ENCODE peak calls at places on chromosomes 1 and 21, in nine cellular contexts. N is GM23248, G is PC-3, X is MM.1S, W is OCI-LY7, E is SK-N-SH, Z is hepatocyte, Q is GM23338, J is HCT116. P is an unnamed sample.

GRCh38 chr1:86430376-86430775 is 6.4 kb downstream of the CLCA2 start:
- DNase-seq in N (peak; percentile 15), G (peak; percentile 77), X (no peak), W (no peak), E (no peak), Z (no peak), Q (no peak), J (no peak), P (no peak)

GRCh38 chr1:91619881-91620280 is 119.2 kb downstream of the CDC7 start:
- DNase-seq in N (peak; percentile 60), G (no peak), X (no peak), W (no peak), E (no peak), Z (no peak), Q (no peak), J (no peak), P (no peak)

GRCh38 chr1:181112071-181112929 is 23.8 kb downstream of the IER5 start:
- DNase-seq in N (peak; percentile 99), G (peak; percentile 97), X (no peak), W (no peak), E (no peak), Z (peak; percentile 86), Q (no peak), J (peak; percentile 96), P (no peak)

GRCh38 chr1:63367218-63368103 is at the start of gene ALG6:
- DNase-seq in N (peak; percentile 94), G (peak; percentile 97), X (peak; percentile 95), W (peak; percentile 94), E (peak; percentile 100), Z (peak; percentile 98), Q (peak; percentile 99), J (peak; percentile 76), P (peak; percentile 99)

GRCh38 chr1:163227126-163227525 is 24.4 kb upstream of the RGS5 start:
- DNase-seq in N (no peak), G (no peak), X (no peak), W (no peak), E (no peak), Z (no peak), Q (no peak), J (no peak), P (no peak)

GRCh38 chr1:154729031-154729442 is 121.1 kb upstream of the ADAR start:
- DNase-seq in N (peak; percentile 53), G (peak; percentile 51), X (no peak), W (no peak), E (no peak), Z (no peak), Q (no peak), J (no peak), P (no peak)

GRCh38 chr1:83815348-83815747 is 183.6 kb downstream of the TTLL7 start:
- DNase-seq in N (peak; percentile 80), G (no peak), X (no peak), W (no peak), E (no peak), Z (peak; percentile 14), Q (no peak), J (no peak), P (no peak)

GRCh38 chr1:77664923-77665516 is 17.4 kb downstream of the ZZZ3 start:
- DNase-seq in N (no peak), G (no peak), X (no peak), W (no peak), E (no peak), Z (no peak), Q (no peak), J (no peak), P (no peak)

GRCh38 chr1:64072089-64072835 is 131.2 kb upstream of the UBE2U start:
- DNase-seq in N (peak; percentile 28), G (peak; percentile 50), X (no peak), W (no peak), E (no peak), Z (no peak), Q (peak; percentile 17), J (no peak), P (no peak)

GRCh38 chr1:168610111-168610510 is 33.7 kb downstream of the XCL1 start:
- DNase-seq in N (no peak), G (no peak), X (no peak), W (no peak), E (no peak), Z (no peak), Q (no peak), J (no peak), P (peak; percentile 8)

GRCh38 chr1:181142096-181143043 is 53.9 kb downstream of the IER5 start:
- DNase-seq in N (peak; percentile 91), G (peak; percentile 88), X (peak; percentile 85), W (peak; percentile 76), E (peak; percentile 88), Z (peak; percentile 93), Q (peak; percentile 94), J (peak; percentile 48), P (peak; percentile 95)

GRCh38 chr21:43832648-43833047 is 32.4 kb upstream of the AGPAT3 start:
- DNase-seq in N (no peak), G (no peak), X (no peak), W (no peak), E (peak; percentile 25), Z (no peak), Q (no peak), J (no peak), P (no peak)

GRCh38 chr1:40132383-40133121 is 28.6 kb upstream of the RLF start:
- DNase-seq in N (peak; percentile 39), G (no peak), X (no peak), W (no peak), E (peak; percentile 38), Z (no peak), Q (peak; percentile 7), J (no peak), P (no peak)
- H3K4me3 ChIP-seq in N (peak overlapping the region; percentile 45), G (no peak overlapping the region), X (no peak overlapping the region), W (no peak overlapping the region), E (no peak overlapping the region), Z (no peak overlapping the region), Q (no peak overlapping the region), J (no peak overlapping the region), P (no peak overlapping the region)

GRCh38 chr1:7916431-7916830 is 24.2 kb downstream of the TNFRSF9 start:
- DNase-seq in N (no peak), G (no peak), X (no peak), W (no peak), E (no peak), Z (no peak), Q (no peak), J (no peak), P (no peak)

GRCh38 chr1:7919880-7920279 is 20.8 kb downstream of the TNFRSF9 start:
- DNase-seq in N (no peak), G (no peak), X (no peak), W (no peak), E (no peak), Z (no peak), Q (no peak), J (no peak), P (no peak)

GRCh38 chr1:7912743-7913557 is 27.7 kb downstream of the TNFRSF9 start:
- DNase-seq in N (no peak), G (no peak), X (no peak), W (no peak), E (no peak), Z (peak; percentile 12), Q (peak; percentile 37), J (peak; percentile 33), P (no peak)

GRCh38 chr1:7912145-7912544 is 28.5 kb downstream of the TNFRSF9 start:
- DNase-seq in N (no peak), G (no peak), X (no peak), W (no peak), E (no peak), Z (no peak), Q (no peak), J (no peak), P (no peak)

GRCh38 chr1:7915826-7916225 is 24.8 kb downstream of the TNFRSF9 start:
- DNase-seq in N (no peak), G (no peak), X (no peak), W (no peak), E (no peak), Z (no peak), Q (no peak), J (no peak), P (no peak)
- TF ChIP-seq EZH2phosphoT487 in N (no peak), G (no peak), X (no peak), W (no peak), E (no peak), Z (no peak), Q (no peak), J (no peak), P (no peak)

GRCh38 chr1:211736351-211736915 is 61.0 kb upstream of the NEK2 start:
- DNase-seq in N (peak; percentile 33), G (no peak), X (no peak), W (no peak), E (no peak), Z (no peak), Q (no peak), J (no peak), P (no peak)

GRCh38 chr1:211737115-211738035 is 62.0 kb upstream of the NEK2 start:
- DNase-seq in N (no peak), G (no peak), X (no peak), W (no peak), E (no peak), Z (no peak), Q (no peak), J (no peak), P (no peak)

GRCh38 chr1:211734791-211735190 is 59.4 kb upstream of the NEK2 start:
- DNase-seq in N (no peak), G (peak; percentile 27), X (no peak), W (no peak), E (no peak), Z (no peak), Q (no peak), J (no peak), P (no peak)

GRCh38 chr1:211734359-211734758 is 58.9 kb upstream of the NEK2 start:
- DNase-seq in N (no peak), G (peak; percentile 27), X (no peak), W (no peak), E (no peak), Z (peak; percentile 37), Q (no peak), J (no peak), P (no peak)

GRCh38 chr1:211735208-211736170 is 60.1 kb upstream of the NEK2 start:
- DNase-seq in N (peak; percentile 95), G (peak; percentile 99), X (no peak), W (no peak), E (peak; percentile 35), Z (peak; percentile 83), Q (no peak), J (peak; percentile 95), P (no peak)
- H3K4me3 ChIP-seq in N (peak overlapping the region; percentile 5), G (peak overlapping the region; percentile 44), X (no peak overlapping the region), W (no peak overlapping the region), E (peak overlapping the region; percentile 27), Z (no peak overlapping the region), Q (no peak overlapping the region), J (peak overlapping the region; percentile 8), P (no peak overlapping the region)

DNA sequence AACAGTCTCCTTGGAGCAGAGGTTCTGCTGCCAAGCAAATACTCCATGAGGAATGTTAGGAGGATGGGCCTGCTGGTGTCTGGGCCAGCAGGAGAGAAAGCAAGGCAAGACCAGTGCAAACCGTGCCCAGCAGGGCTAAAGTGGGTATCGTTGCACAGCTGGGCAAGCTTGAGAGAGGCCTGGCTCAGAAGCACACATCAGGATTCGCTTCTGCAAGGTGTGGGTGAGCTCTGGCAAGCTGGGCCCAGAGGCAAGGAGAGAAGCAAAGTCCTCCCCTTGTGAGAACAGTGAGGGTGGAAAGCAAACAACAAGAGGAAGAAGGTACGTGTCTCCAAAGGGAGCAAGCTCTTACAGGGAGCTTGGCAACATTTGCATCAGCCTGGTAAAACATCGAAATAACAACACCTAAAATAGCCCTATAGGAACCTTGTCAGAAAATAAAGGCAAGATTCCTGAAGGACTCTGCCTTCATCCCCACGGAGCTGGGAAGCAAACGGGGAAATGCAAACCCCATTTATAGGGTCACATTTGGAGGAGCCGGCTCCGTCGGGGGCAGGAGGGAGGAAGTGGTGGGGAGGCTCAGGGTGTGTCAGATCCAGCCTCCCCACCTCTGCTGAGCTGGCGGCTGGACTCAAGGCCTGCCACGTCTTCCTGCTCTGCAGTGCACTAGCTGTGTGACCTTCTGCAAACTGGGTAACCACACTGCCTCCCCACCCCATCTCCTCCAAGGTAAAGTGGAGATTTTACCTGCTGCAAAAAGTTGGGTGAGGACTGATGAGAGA is 62.3 kb upstream of the HIVEP3 start:
- DNase-seq in N (no peak), G (peak; percentile 58), X (no peak), W (no peak), E (no peak), Z (no peak), Q (peak; percentile 6), J (no peak), P (no peak)
- TF ChIP-seq EZH2phosphoT487 in N (no peak), G (no peak), X (no peak), W (no peak), E (no peak), Z (no peak), Q (no peak), J (no peak), P (no peak)